ENCODE peak calls at places on chromosomes 11 and 22, in eight cellular contexts. K, Q, N, D, Y, W, T and F are unnamed samples.

GRCh38 chr11:112539165-112539564 is 278.5 kb upstream of the PLET1 start:
- DNase-seq in T (no peak), Q (no peak), N (no peak), Y (no peak), D (no peak), W (no peak), K (no peak), F (no peak)

GRCh38 chr11:48012051-48012391 is 31.7 kb downstream of the PTPRJ start:
- DNase-seq in T (no peak), Q (no peak), Y (no peak), K (no peak), N (no peak), D (no peak), W (no peak), F (no peak)

GRCh38 chr22:28429711-28430110 is 249.9 kb downstream of the TTC28 start:
- DNase-seq in Q (no peak), T (no peak), N (no peak), D (no peak), K (no peak), W (no peak), Y (no peak), F (no peak)

GRCh38 chr11:30487200-30487898 is 98.8 kb downstream of the MPPED2 start:
- DNase-seq in D (no peak), N (no peak), Q (no peak), K (no peak), W (no peak), T (no peak), Y (no peak), F (no peak)

GRCh38 chr11:17300372-17300771 is 23.8 kb downstream of the NUCB2 start:
- DNase-seq in K (no peak), W (no peak), D (no peak), N (no peak), Y (no peak), Q (no peak), T (no peak), F (no peak)

GRCh38 chr22:26756675-26757293 is 99.4 kb downstream of the MIAT start:
- DNase-seq in D (peak; percentile 8), T (peak; percentile 63), W (peak; percentile 67), K (peak; percentile 64), Y (no peak), N (no peak), Q (peak; percentile 70), F (peak; percentile 79)

GRCh38 chr11:23405350-23405937 is 545.2 kb upstream of the CCDC179 start:
- DNase-seq in D (no peak), T (no peak), K (no peak), Q (no peak), N (no peak), W (no peak), Y (no peak), F (no peak)

GRCh38 chr11:42762348-42762747 is 549.4 kb upstream of the API5 start:
- DNase-seq in W (peak; percentile 29), Y (no peak), D (no peak), Q (no peak), N (no peak), K (no peak), T (no peak), F (no peak)

GRCh38 chr11:1304376-1304775 is 5.1 kb downstream of the TOLLIP start:
- DNase-seq in Y (no peak), D (no peak), Q (no peak), K (peak; percentile 80), T (peak; percentile 9), W (no peak), N (no peak), F (no peak)

GRCh38 chr11:132490976-132491375 is 1041.3 kb downstream of the OPCML start:
- DNase-seq in K (no peak), Y (no peak), D (no peak), N (no peak), W (no peak), Q (no peak), T (no peak), F (no peak)

GRCh38 chr11:69533296-69534165 is 52.1 kb downstream of the LINC01488 start:
- DNase-seq in W (no peak), N (no peak), Y (no peak), K (no peak), T (no peak), D (no peak), Q (no peak), F (no peak)

GRCh38 chr11:74326665-74327064 is 15.2 kb upstream of the P4HA3 start:
- DNase-seq in T (no peak), Y (no peak), D (no peak), Q (no peak), N (no peak), W (no peak), K (no peak), F (no peak)

GRCh38 chr11:31802990-31803812 is 7.9 kb downstream of the PAX6 start:
- DNase-seq in T (no peak), K (no peak), N (peak; percentile 77), W (no peak), D (no peak), Q (no peak), Y (no peak), F (no peak)

GRCh38 chr11:31804439-31805036 is 6.6 kb downstream of the PAX6 start:
- DNase-seq in Y (no peak), W (no peak), K (peak; percentile 36), D (no peak), Q (no peak), N (peak; percentile 70), T (no peak), F (no peak)

GRCh38 chr11:31802609-31802989 is 8.5 kb downstream of the PAX6 start:
- DNase-seq in Q (no peak), W (no peak), D (no peak), T (no peak), Y (no peak), N (no peak), K (no peak), F (no peak)

GRCh38 chr11:31805037-31805628 is 6.0 kb downstream of the PAX6 start:
- DNase-seq in T (no peak), D (no peak), W (no peak), Y (no peak), Q (no peak), K (peak; percentile 32), N (peak; percentile 40), F (no peak)

DNA sequence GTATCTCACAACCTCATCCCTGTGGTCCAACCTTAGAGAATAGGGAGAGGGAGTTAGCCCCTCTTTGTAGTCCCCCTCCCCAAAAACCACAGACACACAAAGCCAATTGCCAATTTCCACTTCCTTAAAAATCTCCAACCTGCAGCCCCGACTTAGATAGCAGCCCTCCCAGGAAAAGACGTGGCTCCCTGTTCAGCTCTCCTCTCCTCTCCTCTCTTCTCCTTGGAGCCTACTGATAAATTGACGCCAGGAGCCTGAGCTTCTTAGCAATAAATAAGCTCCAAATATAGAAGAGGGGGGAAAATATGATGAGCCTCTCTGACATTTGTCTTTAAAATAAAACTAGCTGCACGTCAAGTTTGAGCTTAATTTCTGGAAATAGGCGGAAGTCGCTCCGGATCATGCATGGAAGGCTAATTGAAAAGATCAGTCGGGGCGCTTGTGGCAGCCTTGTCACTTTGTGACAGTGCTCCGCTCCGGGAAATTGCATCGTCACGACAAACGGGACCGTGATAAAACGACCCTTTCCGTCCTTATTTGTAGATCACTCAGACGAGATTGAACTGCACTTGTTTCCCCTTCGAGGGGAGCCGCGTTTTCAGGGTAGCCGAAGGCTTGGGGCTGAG is 7.2 kb downstream of the PAX6 start:
- DNase-seq in N (no peak), K (no peak), D (no peak), W (no peak), T (no peak), Q (no peak), Y (no peak), F (no peak)
- H3K4me3 ChIP-seq in N (no peak overlapping the region), K (no peak overlapping the region), D (no peak overlapping the region), W (no peak overlapping the region), T (no peak overlapping the region), Q (no peak overlapping the region), Y (no peak overlapping the region), F (no peak overlapping the region)

DNA sequence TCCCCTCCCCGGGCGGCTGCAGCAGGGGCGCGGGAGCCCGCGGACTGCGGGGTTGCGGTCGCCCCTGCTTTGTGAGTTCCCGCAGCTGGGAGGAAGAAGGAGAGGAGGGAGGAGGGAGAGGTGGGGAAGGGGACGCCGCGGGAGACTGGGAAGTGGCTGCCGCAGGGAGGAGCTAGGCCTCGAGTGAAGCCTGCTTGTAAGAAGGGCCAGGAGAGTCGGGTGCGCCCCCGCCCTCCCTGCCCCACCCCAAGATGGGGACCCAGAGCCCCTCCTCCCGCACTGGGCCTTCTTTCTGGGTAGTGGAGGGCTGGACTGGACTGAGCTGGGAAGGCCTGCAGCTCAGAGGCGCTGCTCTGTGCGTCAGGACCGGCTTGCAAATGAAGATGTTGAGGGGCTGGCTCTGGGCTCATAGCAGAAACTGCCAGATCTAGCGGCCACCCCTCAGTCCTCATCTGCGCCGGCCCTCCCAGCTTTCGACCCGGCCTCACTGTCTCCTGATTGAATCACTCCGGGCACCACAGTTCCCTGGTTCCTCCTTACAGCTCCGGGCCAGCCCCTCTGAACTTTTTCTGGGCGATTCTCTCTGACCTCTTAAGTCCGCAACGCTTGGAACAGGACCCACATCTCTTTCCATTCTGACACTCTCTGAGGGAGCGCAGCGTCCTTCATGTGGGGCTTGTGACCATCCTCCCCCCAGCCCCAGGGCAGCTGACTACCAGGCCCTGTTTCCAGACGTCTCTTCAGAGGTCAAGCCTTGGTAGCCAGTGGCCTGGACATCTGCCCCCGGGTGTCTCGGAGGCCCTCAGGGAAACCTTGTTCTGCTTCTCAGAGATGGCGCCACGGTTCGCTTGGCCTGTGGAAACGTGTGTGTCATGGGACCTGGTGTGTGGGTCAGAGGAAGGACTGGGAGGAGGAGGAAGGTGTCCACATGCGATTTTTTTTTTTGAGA is 21.9 kb downstream of the SERPINH1 start:
- DNase-seq in K (no peak), Y (no peak), W (peak; percentile 69), Q (peak; percentile 47), N (no peak), T (peak; percentile 76), D (no peak), F (no peak)
- H3K27ac ChIP-seq in K (peak overlapping the region; percentile 86), Y (no peak overlapping the region), W (peak overlapping the region; percentile 95), Q (peak overlapping the region; percentile 55), N (peak overlapping the region; percentile 99), T (peak overlapping the region; percentile 83), D (no peak overlapping the region), F (peak overlapping the region; percentile 59)

DNA sequence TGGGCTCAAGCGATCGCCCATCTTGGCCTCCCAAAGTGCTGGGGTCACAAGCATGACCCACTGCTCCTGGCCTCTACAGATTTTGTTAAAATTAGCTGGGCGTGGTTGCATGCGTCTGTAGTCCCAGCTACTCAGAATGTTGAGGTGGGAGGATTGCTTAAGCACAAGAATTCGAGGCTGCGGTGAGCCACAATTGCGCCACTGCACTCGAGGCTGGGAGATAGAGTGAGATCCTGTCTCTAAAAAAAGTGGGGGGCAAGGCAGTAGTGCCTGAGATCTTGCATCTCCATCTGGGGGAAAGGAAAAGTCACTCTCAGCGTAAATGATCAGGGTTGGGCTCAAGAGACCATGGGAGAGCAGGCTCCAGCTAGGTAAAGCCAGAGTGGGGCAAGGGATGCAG is 10.5 kb upstream of the DGKZ start:
- DNase-seq in D (no peak), Y (no peak), N (no peak), Q (peak; percentile 37), W (no peak), K (no peak), T (no peak), F (peak; percentile 58)
- H3K4me1 ChIP-seq in D (no peaks in the 10 kb centered on the region), Y (peaks cover 12% of the 10 kb centered on the region), N (peaks cover 36% of the 10 kb centered on the region), Q (peaks cover 39% of the 10 kb centered on the region), W (peaks cover 34% of the 10 kb centered on the region), K (peaks cover 16% of the 10 kb centered on the region), T (peaks cover 27% of the 10 kb centered on the region), F (peaks cover 83% of the 10 kb centered on the region)

DNA sequence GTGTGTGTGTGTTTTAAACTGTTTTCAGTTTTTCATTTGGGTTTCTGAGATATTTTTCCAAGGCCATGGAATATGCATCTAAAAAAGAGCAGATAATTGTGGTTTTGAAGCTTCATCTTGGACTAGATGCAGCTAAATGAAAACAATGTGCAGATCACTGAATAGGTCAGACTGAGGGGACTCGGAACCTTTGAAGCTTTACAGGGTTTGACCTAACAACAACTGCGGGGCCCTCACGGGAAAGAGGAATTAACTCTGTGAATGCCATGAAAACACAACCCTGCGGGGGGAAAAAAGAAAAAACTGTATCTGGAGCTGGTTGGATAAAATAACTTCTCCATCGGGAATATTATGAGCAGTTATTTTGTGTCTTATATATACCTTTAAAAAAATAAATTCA is 76.6 kb downstream of the YAP1 start:
- DNase-seq in K (no peak), Q (no peak), N (no peak), D (no peak), Y (no peak), T (peak; percentile 53), W (peak; percentile 43), F (no peak)
- H3K4me3 ChIP-seq in K (no peak overlapping the region), Q (no peak overlapping the region), N (no peak overlapping the region), D (no peak overlapping the region), Y (no peak overlapping the region), T (no peak overlapping the region), W (no peak overlapping the region), F (no peak overlapping the region)